ENCODE peak calls at places on chromosome 16, in six cellular contexts. X is dermis microvascular lymphatic vessel endothelial cell, C is lower leg skin, Y is substantia nigra, Z is head of caudate nucleus, D is hypothalamus. N is an unnamed sample.

GRCh38 chr16:57834936-57835335 is 32.6 kb upstream of the KIFC3 start:
- DNase-seq in X (no peak), C (no peak), Y (no peak), Z (no peak), D (no peak), N (no peak)

GRCh38 chr16:64522548-64522947 is 599.3 kb downstream of the CDH11 start:
- DNase-seq in X (no peak), C (no peak), Y (no peak), Z (no peak), D (no peak), N (no peak)

GRCh38 chr16:88719267-88719932 is 13.1 kb downstream of the CTU2 start:
- DNase-seq in X (no peak), C (no peak), Y (peak; percentile 88), Z (peak; percentile 83), D (peak; percentile 46), N (peak; percentile 39)

GRCh38 chr16:65534121-65534528 is 412.3 kb upstream of the CDH11 start:
- DNase-seq in X (no peak), C (no peak), Y (no peak), Z (no peak), D (no peak), N (no peak)

GRCh38 chr16:70737377-70738082 is 51.7 kb upstream of the MTSS2 start:
- DNase-seq in X (peak; percentile 50), C (peak; percentile 94), Y (peak; percentile 45), Z (no peak), D (no peak), N (no peak)

GRCh38 chr16:66447491-66447890 is 20.4 kb downstream of the BEAN1 start:
- DNase-seq in X (no peak), C (peak; percentile 79), Y (no peak), Z (no peak), D (no peak), N (no peak)

GRCh38 chr16:4494746-4495490 is 18.7 kb downstream of the HMOX2 start:
- DNase-seq in X (no peak), C (no peak), Y (no peak), Z (no peak), D (no peak), N (no peak)

GRCh38 chr16:69762843-69763556 is 868 bp downstream of the WWP2 start:
- DNase-seq in X (peak; percentile 57), C (no peak), Y (no peak), Z (no peak), D (no peak), N (no peak)

GRCh38 chr16:50282010-50282538 is 15.7 kb downstream of the ADCY7 start:
- DNase-seq in X (no peak), C (peak; percentile 93), Y (peak; percentile 64), Z (peak; percentile 63), D (no peak), N (no peak)

GRCh38 chr16:86096850-86097249 is 197.9 kb downstream of the IRF8 start:
- DNase-seq in X (no peak), C (peak; percentile 64), Y (no peak), Z (peak; percentile 21), D (no peak), N (no peak)

GRCh38 chr16:28904363-28904762 is 20.7 kb downstream of the RABEP2 start:
- DNase-seq in X (no peak), C (no peak), Y (no peak), Z (no peak), D (no peak), N (no peak)

GRCh38 chr16:27779719-27780161 is 229.8 kb downstream of the KATNIP start:
- DNase-seq in X (peak; percentile 9), C (no peak), Y (peak; percentile 56), Z (peak; percentile 78), D (no peak), N (no peak)

GRCh38 chr16:73122604-73123386 is 74.9 kb upstream of the ZFHX3 start:
- DNase-seq in X (peak; percentile 22), C (no peak), Y (peak; percentile 21), Z (no peak), D (no peak), N (no peak)

GRCh38 chr16:57485091-57485915 is 990 bp downstream of the DOK4 start:
- DNase-seq in X (no peak), C (no peak), Y (no peak), Z (no peak), D (no peak), N (no peak)

GRCh38 chr16:30526137-30526822 is at the start of gene ZNF768:
- DNase-seq in X (peak; percentile 27), C (peak; percentile 90), Y (peak; percentile 79), Z (no peak), D (no peak), N (peak; percentile 85)

GRCh38 chr16:65919116-65919515 is 447.4 kb upstream of the CDH5 start:
- DNase-seq in X (no peak), C (no peak), Y (no peak), Z (no peak), D (no peak), N (no peak)

GRCh38 chr16:4768549-4769305 is 1.8 kb upstream of the ZNF500 start:
- DNase-seq in X (peak; percentile 90), C (peak; percentile 100), Y (peak; percentile 97), Z (peak; percentile 98), D (peak; percentile 83), N (peak; percentile 97)

GRCh38 chr16:23055481-23055880 is 93.8 kb downstream of the USP31 start:
- DNase-seq in X (no peak), C (no peak), Y (no peak), Z (no peak), D (no peak), N (no peak)

GRCh38 chr16:83912152-83912948 is 13.4 kb downstream of the MLYCD start:
- DNase-seq in X (no peak), C (no peak), Y (no peak), Z (no peak), D (no peak), N (no peak)

GRCh38 chr16:29694384-29695195 is 15.6 kb downstream of the QPRT start:
- DNase-seq in X (no peak), C (no peak), Y (no peak), Z (no peak), D (no peak), N (no peak)

GRCh38 chr16:10876799-10877341 is at the start of gene CIITA:
- DNase-seq in X (no peak), C (peak; percentile 95), Y (peak; percentile 58), Z (peak; percentile 74), D (no peak), N (no peak)

GRCh38 chr16:89845417-89845816 is 17.1 kb downstream of the SPIRE2 start:
- DNase-seq in X (no peak), C (no peak), Y (no peak), Z (no peak), D (no peak), N (no peak)

GRCh38 chr16:17101646-17102045 is 369.1 kb downstream of the XYLT1 start:
- DNase-seq in X (no peak), C (no peak), Y (no peak), Z (no peak), D (no peak), N (no peak)

GRCh38 chr16:11020792-11021440 is 76.6 kb downstream of the CLEC16A start:
- DNase-seq in X (no peak), C (no peak), Y (no peak), Z (no peak), D (no peak), N (no peak)

GRCh38 chr16:4345439-4346204 is 5.5 kb downstream of the PAM16 start:
- DNase-seq in X (no peak), C (no peak), Y (no peak), Z (no peak), D (no peak), N (no peak)

GRCh38 chr16:57012353-57012752 is 23.0 kb downstream of the NLRC5 start:
- DNase-seq in X (no peak), C (peak; percentile 57), Y (no peak), Z (peak; percentile 28), D (no peak), N (no peak)

GRCh38 chr16:82627811-82628339 is 1.1 kb downstream of the CDH13 start:
- DNase-seq in X (peak; percentile 52), C (peak; percentile 88), Y (no peak), Z (no peak), D (no peak), N (no peak)

GRCh38 chr16:77359065-77359502 is 75.8 kb downstream of the ADAMTS18 start:
- DNase-seq in X (peak; percentile 75), C (no peak), Y (no peak), Z (no peak), D (peak; percentile 1), N (no peak)

GRCh38 chr16:23092801-23093117 is 56.5 kb downstream of the USP31 start:
- DNase-seq in X (no peak), C (no peak), Y (no peak), Z (no peak), D (no peak), N (no peak)

GRCh38 chr16:87832137-87832527 is 37.2 kb downstream of the SLC7A5 start:
- DNase-seq in X (no peak), C (no peak), Y (no peak), Z (no peak), D (no peak), N (no peak)

GRCh38 chr16:77273815-77274214 is 74.6 kb downstream of the SYCE1L start:
- DNase-seq in X (no peak), C (no peak), Y (no peak), Z (no peak), D (no peak), N (peak; percentile 29)

GRCh38 chr16:81863630-81864352 is 84.7 kb downstream of the PLCG2 start:
- DNase-seq in X (no peak), C (no peak), Y (no peak), Z (no peak), D (no peak), N (no peak)

GRCh38 chr16:89183975-89184684 is 12.6 kb downstream of the CDH15 start:
- DNase-seq in X (no peak), C (no peak), Y (no peak), Z (no peak), D (no peak), N (no peak)

GRCh38 chr16:57531253-57531575 is 5.2 kb downstream of the CCDC102A start:
- DNase-seq in X (no peak), C (peak; percentile 45), Y (no peak), Z (no peak), D (no peak), N (no peak)

GRCh38 chr16:19450186-19450585 is 32.5 kb downstream of the TMC5 start:
- DNase-seq in X (no peak), C (no peak), Y (no peak), Z (no peak), D (no peak), N (no peak)

GRCh38 chr16:87201052-87201451 is 116.1 kb downstream of the C16orf95 start:
- DNase-seq in X (peak; percentile 86), C (no peak), Y (no peak), Z (peak; percentile 70), D (no peak), N (no peak)

N was measured in cerebellum.